ENCODE peak calls at places on chromosomes 6 and 20, in seven cellular contexts. One of them, this sample, is unnamed. For H3K4me1, the result is how much of the 10 kb centered on the place peaks cover.

GRCh38 chr6:41066867-41067304 is 5.3 kb downstream of the OARD1 start:
- DNase-seq in upper lobe of left lung: no peak
- DNase-seq in lung: peak
- DNase-seq in A549: peak
- DNase-seq in CD8-positive, alpha-beta T cell: peak
- DNase-seq in PC-3: peak
- DNase-seq in left ventricle myocardium inferior: peak
- DNase-seq in this sample: peak

GRCh38 chr6:10521104-10521808 is at the start of gene GCNT2:
- DNase-seq in lung: peak
- DNase-seq in A549: peak
- DNase-seq in upper lobe of left lung: no peak
- DNase-seq in left ventricle myocardium inferior: no peak
- DNase-seq in PC-3: peak
- DNase-seq in CD8-positive, alpha-beta T cell: no peak
- DNase-seq in this sample: no peak

GRCh38 chr20:62692176-62692575 is 16.5 kb upstream of the NTSR1 start:
- DNase-seq in PC-3: no peak
- DNase-seq in A549: no peak
- DNase-seq in CD8-positive, alpha-beta T cell: no peak
- DNase-seq in upper lobe of left lung: no peak
- DNase-seq in left ventricle myocardium inferior: no peak
- DNase-seq in lung: no peak
- DNase-seq in this sample: no peak

GRCh38 chr6:52595000-52595795 is 18.3 kb upstream of the TRAM2 start:
- DNase-seq in upper lobe of left lung: no peak
- DNase-seq in PC-3: peak
- DNase-seq in CD8-positive, alpha-beta T cell: no peak
- DNase-seq in left ventricle myocardium inferior: peak
- DNase-seq in lung: peak
- DNase-seq in A549: no peak
- DNase-seq in this sample: no peak

GRCh38 chr6:81253821-81254220 is 498.7 kb downstream of the TENT5A start:
- DNase-seq in left ventricle myocardium inferior: no peak
- DNase-seq in CD8-positive, alpha-beta T cell: no peak
- DNase-seq in PC-3: no peak
- DNase-seq in upper lobe of left lung: no peak
- DNase-seq in A549: no peak
- DNase-seq in lung: no peak
- DNase-seq in this sample: no peak

GRCh38 chr6:11770546-11771466 is 7.8 kb downstream of the ADTRP start:
- DNase-seq in CD8-positive, alpha-beta T cell: no peak
- DNase-seq in upper lobe of left lung: peak
- DNase-seq in lung: peak
- DNase-seq in PC-3: peak
- DNase-seq in A549: peak
- DNase-seq in left ventricle myocardium inferior: peak
- DNase-seq in this sample: peak

GRCh38 chr6:148309301-148309700 is 33.3 kb upstream of the SASH1 start:
- DNase-seq in lung: no peak
- DNase-seq in A549: no peak
- DNase-seq in upper lobe of left lung: no peak
- DNase-seq in CD8-positive, alpha-beta T cell: no peak
- DNase-seq in PC-3: no peak
- DNase-seq in left ventricle myocardium inferior: no peak
- DNase-seq in this sample: no peak

GRCh38 chr6:169166896-169167580 is 86.6 kb downstream of the THBS2 start:
- DNase-seq in PC-3: no peak
- DNase-seq in left ventricle myocardium inferior: no peak
- DNase-seq in upper lobe of left lung: no peak
- DNase-seq in CD8-positive, alpha-beta T cell: no peak
- DNase-seq in lung: no peak
- DNase-seq in A549: no peak
- DNase-seq in this sample: no peak

GRCh38 chr6:37019065-37019450 is 13.6 kb downstream of the FGD2 start:
- DNase-seq in PC-3: peak
- DNase-seq in A549: no peak
- DNase-seq in lung: no peak
- DNase-seq in upper lobe of left lung: no peak
- DNase-seq in CD8-positive, alpha-beta T cell: no peak
- DNase-seq in left ventricle myocardium inferior: no peak
- DNase-seq in this sample: no peak

GRCh38 chr6:82270791-82271392 is 23.3 kb upstream of the IBTK start:
- DNase-seq in PC-3: peak
- DNase-seq in lung: no peak
- DNase-seq in A549: peak
- DNase-seq in left ventricle myocardium inferior: no peak
- DNase-seq in upper lobe of left lung: no peak
- DNase-seq in CD8-positive, alpha-beta T cell: no peak
- DNase-seq in this sample: no peak

GRCh38 chr6:118249680-118250079 is 298.4 kb upstream of the PLN start:
- DNase-seq in lung: no peak
- DNase-seq in A549: no peak
- DNase-seq in CD8-positive, alpha-beta T cell: no peak
- DNase-seq in left ventricle myocardium inferior: no peak
- DNase-seq in upper lobe of left lung: no peak
- DNase-seq in PC-3: no peak
- DNase-seq in this sample: no peak

GRCh38 chr6:37913210-37913609 is 93.7 kb downstream of the ZFAND3 start:
- DNase-seq in CD8-positive, alpha-beta T cell: no peak
- DNase-seq in lung: no peak
- DNase-seq in PC-3: peak
- DNase-seq in left ventricle myocardium inferior: no peak
- DNase-seq in upper lobe of left lung: no peak
- DNase-seq in A549: no peak
- DNase-seq in this sample: no peak

GRCh38 chr6:139868576-139868975 is 494.1 kb upstream of the CITED2 start:
- DNase-seq in PC-3: no peak
- DNase-seq in A549: no peak
- DNase-seq in left ventricle myocardium inferior: no peak
- DNase-seq in upper lobe of left lung: no peak
- DNase-seq in lung: no peak
- DNase-seq in CD8-positive, alpha-beta T cell: no peak
- DNase-seq in this sample: no peak

GRCh38 chr6:126143650-126144260 is 157.4 kb downstream of the TRMT11 start:
- DNase-seq in lung: no peak
- DNase-seq in upper lobe of left lung: no peak
- DNase-seq in PC-3: no peak
- DNase-seq in A549: no peak
- DNase-seq in CD8-positive, alpha-beta T cell: no peak
- DNase-seq in left ventricle myocardium inferior: no peak
- DNase-seq in this sample: no peak

GRCh38 chr6:21953831-21954801 is 342.7 kb downstream of the PRL start:
- DNase-seq in A549: no peak
- DNase-seq in upper lobe of left lung: no peak
- DNase-seq in CD8-positive, alpha-beta T cell: no peak
- DNase-seq in PC-3: peak
- DNase-seq in lung: no peak
- DNase-seq in left ventricle myocardium inferior: no peak
- DNase-seq in this sample: no peak

GRCh38 chr6:4910060-4910746 is 93.6 kb downstream of the RPP40 start:
- DNase-seq in left ventricle myocardium inferior: no peak
- DNase-seq in upper lobe of left lung: no peak
- DNase-seq in PC-3: peak
- DNase-seq in CD8-positive, alpha-beta T cell: no peak
- DNase-seq in A549: no peak
- DNase-seq in lung: peak
- DNase-seq in this sample: no peak

GRCh38 chr6:125793280-125793679 is 2.5 kb downstream of the NCOA7 start:
- DNase-seq in lung: no peak
- DNase-seq in A549: no peak
- DNase-seq in PC-3: no peak
- DNase-seq in left ventricle myocardium inferior: no peak
- DNase-seq in upper lobe of left lung: no peak
- DNase-seq in CD8-positive, alpha-beta T cell: no peak
- DNase-seq in this sample: no peak

GRCh38 chr6:109486068-109486467 is 3.0 kb upstream of the ZBTB24 start:
- DNase-seq in PC-3: peak
- DNase-seq in upper lobe of left lung: no peak
- DNase-seq in A549: no peak
- DNase-seq in CD8-positive, alpha-beta T cell: no peak
- DNase-seq in lung: no peak
- DNase-seq in left ventricle myocardium inferior: no peak
- DNase-seq in this sample: no peak

GRCh38 chr6:158798311-158798710 is 20.9 kb downstream of the EZR start:
- DNase-seq in PC-3: no peak
- DNase-seq in CD8-positive, alpha-beta T cell: no peak
- DNase-seq in upper lobe of left lung: no peak
- DNase-seq in left ventricle myocardium inferior: no peak
- DNase-seq in lung: no peak
- DNase-seq in A549: no peak
- DNase-seq in this sample: no peak

DNA sequence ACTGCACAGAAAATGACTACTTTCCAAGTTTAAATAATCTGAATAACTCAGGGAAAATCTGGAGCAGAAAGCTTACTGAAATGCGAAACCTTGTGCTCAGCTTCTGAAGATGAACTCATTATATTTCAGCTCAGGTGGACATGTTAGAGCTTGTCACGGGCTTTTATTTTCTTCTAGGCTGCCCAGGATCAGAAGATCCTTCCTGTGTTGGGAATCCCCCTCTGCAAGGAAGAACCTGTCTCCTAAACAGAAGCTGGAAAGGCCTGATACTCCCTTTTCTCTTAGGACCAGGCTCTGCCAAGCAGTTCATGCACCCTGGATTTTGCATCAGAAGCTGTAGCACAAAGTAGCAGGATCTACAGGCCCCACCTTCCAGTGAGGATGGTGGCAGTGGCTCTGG is 5.1 kb upstream of the SLC2A12 start:
- DNase-seq in CD8-positive, alpha-beta T cell: no peak
- DNase-seq in left ventricle myocardium inferior: no peak
- DNase-seq in upper lobe of left lung: no peak
- DNase-seq in A549: no peak
- DNase-seq in PC-3: no peak
- DNase-seq in lung: no peak
- DNase-seq in this sample: no peak
- H3K4me1 ChIP-seq in CD8-positive, alpha-beta T cell: under half
- H3K4me1 ChIP-seq in left ventricle myocardium inferior: half or more
- H3K4me1 ChIP-seq in upper lobe of left lung: under half
- H3K4me1 ChIP-seq in A549: under half
- H3K4me1 ChIP-seq in PC-3: under half
- H3K4me1 ChIP-seq in lung: under half
- H3K4me1 ChIP-seq in this sample: under half

GRCh38 chr20:54176610-54177009 is 2.8 kb upstream of the CYP24A1 start:
- DNase-seq in PC-3: peak
- DNase-seq in upper lobe of left lung: no peak
- DNase-seq in A549: no peak
- DNase-seq in CD8-positive, alpha-beta T cell: no peak
- DNase-seq in lung: no peak
- DNase-seq in left ventricle myocardium inferior: no peak
- DNase-seq in this sample: no peak

GRCh38 chr20:54172856-54173652 is 732 bp downstream of the CYP24A1 start:
- DNase-seq in CD8-positive, alpha-beta T cell: no peak
- DNase-seq in A549: no peak
- DNase-seq in PC-3: no peak
- DNase-seq in upper lobe of left lung: peak
- DNase-seq in left ventricle myocardium inferior: no peak
- DNase-seq in lung: no peak
- DNase-seq in this sample: no peak

GRCh38 chr20:54174452-54175175 is 828 bp upstream of the CYP24A1 start:
- DNase-seq in CD8-positive, alpha-beta T cell: no peak
- DNase-seq in A549: peak
- DNase-seq in upper lobe of left lung: no peak
- DNase-seq in PC-3: peak
- DNase-seq in lung: no peak
- DNase-seq in left ventricle myocardium inferior: no peak
- DNase-seq in this sample: no peak

GRCh38 chr20:54172532-54172855 is 1.3 kb downstream of the CYP24A1 start:
- DNase-seq in upper lobe of left lung: no peak
- DNase-seq in left ventricle myocardium inferior: no peak
- DNase-seq in A549: no peak
- DNase-seq in CD8-positive, alpha-beta T cell: no peak
- DNase-seq in lung: no peak
- DNase-seq in PC-3: peak
- DNase-seq in this sample: no peak

DNA sequence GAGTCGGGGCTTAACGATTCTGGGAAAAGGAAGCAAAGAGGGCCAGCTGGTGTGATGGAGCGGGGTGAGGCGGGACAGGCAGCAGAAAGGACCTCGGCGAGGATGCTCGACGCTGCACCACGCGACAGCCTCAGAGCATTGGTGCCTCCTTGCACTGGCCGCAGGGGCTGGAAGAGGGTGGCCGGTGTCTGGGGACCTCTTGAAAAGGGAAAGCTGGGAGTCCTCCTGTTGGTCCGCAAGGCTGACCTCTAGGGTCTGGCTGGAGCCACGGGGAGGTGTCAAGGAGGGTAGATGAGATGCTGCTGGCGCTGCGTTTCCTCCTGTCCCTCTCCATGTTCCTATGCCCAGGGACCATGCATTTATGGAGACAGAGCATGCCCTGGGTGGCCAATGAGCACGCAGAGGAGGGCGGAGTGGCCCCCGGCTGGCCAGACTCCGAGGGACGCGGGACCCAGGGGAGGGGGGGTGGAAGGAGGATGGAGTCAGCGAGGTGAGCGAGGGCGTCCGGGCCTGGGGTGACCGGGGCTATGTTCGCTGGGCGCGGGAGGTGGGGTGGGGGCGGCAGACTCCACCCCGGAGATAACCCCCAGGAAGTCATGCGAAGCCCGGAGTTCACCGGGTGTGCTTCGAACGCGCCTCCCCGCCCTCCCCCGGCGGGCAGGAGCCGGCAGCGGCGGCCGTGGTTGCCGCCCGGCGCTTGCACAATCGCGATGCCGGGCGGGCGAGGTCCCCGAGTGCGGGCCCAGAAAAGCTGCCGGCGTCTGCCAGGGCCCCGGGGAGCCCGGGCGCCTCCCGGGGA is at the start of gene CYP24A1:
- DNase-seq in CD8-positive, alpha-beta T cell: no peak
- DNase-seq in lung: no peak
- DNase-seq in upper lobe of left lung: peak
- DNase-seq in PC-3: peak
- DNase-seq in left ventricle myocardium inferior: no peak
- DNase-seq in A549: peak
- DNase-seq in this sample: no peak
- H3K4me1 ChIP-seq in CD8-positive, alpha-beta T cell: under half
- H3K4me1 ChIP-seq in lung: under half
- H3K4me1 ChIP-seq in upper lobe of left lung: under half
- H3K4me1 ChIP-seq in PC-3: under half
- H3K4me1 ChIP-seq in left ventricle myocardium inferior: under half
- H3K4me1 ChIP-seq in A549: under half
- H3K4me1 ChIP-seq in this sample: under half

GRCh38 chr6:136552054-136552453 is 1.8 kb upstream of the MAP7 start:
- DNase-seq in left ventricle myocardium inferior: no peak
- DNase-seq in PC-3: no peak
- DNase-seq in upper lobe of left lung: no peak
- DNase-seq in A549: no peak
- DNase-seq in CD8-positive, alpha-beta T cell: no peak
- DNase-seq in lung: no peak
- DNase-seq in this sample: no peak
- H3K4me1 ChIP-seq in left ventricle myocardium inferior: under half
- H3K4me1 ChIP-seq in PC-3: under half
- H3K4me1 ChIP-seq in upper lobe of left lung: under half
- H3K4me1 ChIP-seq in A549: under half
- H3K4me1 ChIP-seq in CD8-positive, alpha-beta T cell: under half
- H3K4me1 ChIP-seq in lung: under half
- H3K4me1 ChIP-seq in this sample: under half

DNA sequence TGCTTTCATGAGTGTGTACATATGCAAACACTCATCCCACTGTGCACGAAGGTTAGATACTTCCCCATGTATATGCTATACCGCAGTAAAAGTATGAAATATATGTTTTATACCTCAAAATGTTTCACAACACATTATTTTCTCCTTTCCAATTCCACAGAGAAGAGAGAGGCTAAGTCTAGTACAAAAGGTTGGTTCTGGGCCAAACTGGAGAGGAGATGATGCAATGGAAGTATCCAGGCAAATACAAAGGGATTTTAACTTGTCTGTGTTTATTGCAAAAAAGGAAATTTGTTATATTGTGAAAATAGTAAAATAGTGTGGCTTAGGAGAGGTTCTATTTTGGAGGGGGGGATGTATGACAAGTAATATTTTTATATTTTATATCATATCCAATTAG is 112.6 kb downstream of the PLCB1 start:
- DNase-seq in CD8-positive, alpha-beta T cell: no peak
- DNase-seq in lung: no peak
- DNase-seq in left ventricle myocardium inferior: no peak
- DNase-seq in PC-3: no peak
- DNase-seq in upper lobe of left lung: no peak
- DNase-seq in A549: no peak
- DNase-seq in this sample: peak
- H3K4me1 ChIP-seq in CD8-positive, alpha-beta T cell: under half
- H3K4me1 ChIP-seq in lung: under half
- H3K4me1 ChIP-seq in left ventricle myocardium inferior: under half
- H3K4me1 ChIP-seq in PC-3: under half
- H3K4me1 ChIP-seq in upper lobe of left lung: under half
- H3K4me1 ChIP-seq in A549: under half
- H3K4me1 ChIP-seq in this sample: under half

This sample was measured in gastrocnemius medialis.